ENCODE peak calls at places on chromosomes 3 and 15, in nine cellular contexts. K is A549, P is psoas muscle, S is left ventricle myocardium inferior, R is uterus, U is natural killer cell, H is choroid plexus epithelial cell, F is heart left ventricle, I is adrenal gland. C is an unnamed sample.

GRCh38 chr3:24123596-24123995 is 178.5 kb downstream of the NR1D2 start:
- DNase-seq in K (no peak), P (no peak), S (no peak), R (no peak), U (no peak), H (peak), F (no peak), I (no peak), C (no peak)

GRCh38 chr3:197792019-197792647 is 1.1 kb downstream of the LRCH3 start:
- DNase-seq in K (no peak), P (no peak), S (no peak), R (no peak), U (peak), H (peak), F (no peak), I (no peak), C (no peak)

GRCh38 chr15:85592148-85592547 is 202.6 kb downstream of the KLHL25 start:
- DNase-seq in K (no peak), P (no peak), S (no peak), R (no peak), U (no peak), H (peak), F (no peak), I (no peak), C (no peak)

GRCh38 chr3:37126856-37127255 is 47.5 kb downstream of the LRRFIP2 start:
- DNase-seq in K (no peak), P (no peak), S (no peak), R (no peak), U (no peak), H (no peak), F (no peak), I (no peak), C (no peak)

GRCh38 chr3:176577462-176577861 is 619.8 kb downstream of the TBL1XR1 start:
- DNase-seq in K (no peak), P (no peak), S (no peak), R (no peak), U (no peak), H (no peak), F (no peak), I (no peak), C (no peak)

GRCh38 chr3:170717410-170718402 is 131.8 kb upstream of the SLC7A14 start:
- DNase-seq in K (no peak), P (peak), S (peak), R (no peak), U (no peak), H (peak), F (no peak), I (peak), C (no peak)

GRCh38 chr3:38349684-38350359 is 3.2 kb downstream of the XYLB start:
- DNase-seq in K (no peak), P (no peak), S (no peak), R (no peak), U (no peak), H (no peak), F (no peak), I (no peak), C (no peak)

GRCh38 chr3:156160653-156161052 is 40.3 kb downstream of the KCNAB1 start:
- DNase-seq in K (no peak), P (no peak), S (no peak), R (no peak), U (no peak), H (no peak), F (no peak), I (no peak), C (no peak)

GRCh38 chr3:43199645-43200036 is 86.7 kb upstream of the SNRK start:
- DNase-seq in K (no peak), P (no peak), S (no peak), R (no peak), U (no peak), H (no peak), F (no peak), I (no peak), C (no peak)

GRCh38 chr3:171809513-171810277 is 588 bp downstream of the PLD1 start:
- DNase-seq in K (peak), P (peak), S (peak), R (peak), U (peak), H (peak), F (peak), I (peak), C (peak)

GRCh38 chr15:47806008-47806407 is 88.7 kb downstream of the SEMA6D start:
- DNase-seq in K (no peak), P (no peak), S (no peak), R (no peak), U (no peak), H (no peak), F (no peak), I (no peak), C (no peak)

GRCh38 chr15:49606594-49606993 is 14.0 kb downstream of the FAM227B start:
- DNase-seq in K (no peak), P (no peak), S (no peak), R (no peak), U (no peak), H (peak), F (no peak), I (no peak), C (no peak)

DNA sequence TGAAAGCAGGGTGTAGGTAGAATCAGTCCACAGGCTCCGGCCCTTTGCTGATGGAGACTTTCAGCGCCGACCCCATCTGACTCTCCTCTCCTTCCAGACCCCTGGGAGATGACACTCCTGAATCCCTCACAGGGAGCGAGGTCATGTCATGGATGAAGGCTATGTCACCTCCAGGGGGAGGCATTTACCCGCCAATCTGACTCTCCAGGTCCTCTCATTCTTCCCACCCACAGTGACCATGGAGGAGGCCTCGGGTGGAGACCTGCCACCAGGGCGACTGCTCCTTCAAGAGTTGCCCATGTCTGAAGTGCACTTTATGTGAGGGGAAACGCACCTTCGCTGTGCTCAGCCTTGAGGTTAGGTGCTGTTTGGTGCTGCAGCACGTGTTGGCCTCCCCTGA is 112.7 kb downstream of the KLF13 start:
- DNase-seq in K (peak), P (no peak), S (no peak), R (no peak), U (no peak), H (no peak), F (no peak), I (no peak), C (no peak)
- TF ChIP-seq CTCF in K (peak), P (peak), S (peak), R (no peak), U (no peak), H (peak), F (peak), I (no peak), C (no peak)

GRCh38 chr3:127452321-127452821 is 138.2 kb downstream of the TPRA1 start:
- DNase-seq in K (no peak), P (no peak), S (no peak), R (no peak), U (no peak), H (no peak), F (no peak), I (no peak), C (no peak)
- TF ChIP-seq CTCF in K (no peak), P (no peak), S (no peak), R (no peak), U (no peak), H (no peak), F (no peak), I (no peak), C (no peak)

GRCh38 chr3:152960684-152961083 is 125.8 kb downstream of the P2RY1 start:
- DNase-seq in K (no peak), P (no peak), S (no peak), R (no peak), U (no peak), H (peak), F (no peak), I (no peak), C (no peak)

GRCh38 chr3:152964901-152965609 is 130.1 kb downstream of the P2RY1 start:
- DNase-seq in K (no peak), P (no peak), S (no peak), R (no peak), U (no peak), H (no peak), F (no peak), I (no peak), C (no peak)

GRCh38 chr3:152957488-152957887 is 122.6 kb downstream of the P2RY1 start:
- DNase-seq in K (no peak), P (no peak), S (no peak), R (no peak), U (no peak), H (no peak), F (no peak), I (no peak), C (no peak)

DNA sequence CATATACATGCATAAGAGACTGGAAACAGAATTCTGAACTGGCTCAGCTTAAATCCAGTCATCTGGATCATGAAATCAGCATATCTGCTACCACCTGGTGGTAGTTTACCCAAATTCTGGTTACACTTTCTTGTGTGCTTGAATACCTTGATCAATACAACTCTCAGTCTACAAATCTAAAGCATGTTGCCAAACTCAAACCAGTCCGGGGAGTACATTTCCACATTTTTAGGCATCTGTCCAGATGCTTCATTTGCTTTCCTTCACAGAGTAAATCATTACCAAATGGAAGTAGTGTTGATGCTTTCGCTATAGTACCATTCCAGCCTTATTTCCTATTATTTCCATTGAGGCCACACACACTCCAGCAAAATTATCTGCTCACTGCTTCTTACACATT is 126.4 kb downstream of the P2RY1 start:
- DNase-seq in K (peak), P (no peak), S (no peak), R (no peak), U (no peak), H (peak), F (no peak), I (no peak), C (no peak)
- TF ChIP-seq CTCF in K (peak), P (peak), S (peak), R (no peak), U (no peak), H (peak), F (peak), I (no peak), C (no peak)

DNA sequence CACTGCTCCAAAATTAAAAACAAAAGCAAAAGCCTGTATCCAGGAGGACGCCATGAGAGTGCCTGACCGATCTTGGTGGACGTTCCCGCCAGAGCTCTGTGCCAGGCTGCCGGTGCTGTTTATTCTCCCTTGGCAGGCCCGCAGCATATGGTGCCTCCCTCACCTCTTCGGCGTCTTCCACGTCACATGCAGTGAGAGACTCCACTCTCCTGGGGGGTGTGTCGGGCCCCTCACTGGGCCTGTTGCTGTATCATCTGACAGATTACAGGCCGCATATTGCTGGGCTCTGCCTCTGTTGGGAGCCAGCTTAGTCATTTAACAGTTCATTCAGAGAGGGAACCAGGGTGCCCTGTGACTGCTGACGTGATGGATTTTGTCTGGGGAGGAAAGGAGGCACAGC is 86.4 kb upstream of the ARRDC4 start:
- DNase-seq in K (no peak), P (no peak), S (no peak), R (no peak), U (no peak), H (no peak), F (no peak), I (no peak), C (no peak)
- TF ChIP-seq CTCF in K (no peak), P (no peak), S (no peak), R (no peak), U (no peak), H (no peak), F (no peak), I (no peak), C (no peak)

GRCh38 chr3:185824467-185825378 is at the start of gene IGF2BP2:
- DNase-seq in K (peak), P (peak), S (peak), R (peak), U (peak), H (peak), F (peak), I (peak), C (peak)
- TF ChIP-seq CTCF in K (no peak), P (no peak), S (peak), R (no peak), U (no peak), H (no peak), F (no peak), I (peak), C (no peak)

C was measured in ovary.